ENCODE peak calls at places on chromosome 1, in ten cellular contexts. W is body of pancreas, H is heart left ventricle, K is uterus, U is stomach, V is A549, M is spleen, F is adrenal gland, X is ovary, E is transverse colon. R is an unnamed sample.

GRCh38 chr1:243409284-243409683 is 153.4 kb downstream of the SDCCAG8 start:
- DNase-seq in X (no peak), W (no peak), K (no peak), F (no peak), H (no peak), V (peak; percentile 22), M (no peak), E (no peak), U (no peak), R (no peak)

GRCh38 chr1:39141925-39142324 is 62.6 kb upstream of the MACF1 start:
- DNase-seq in W (no peak), U (no peak), M (no peak), X (no peak), E (no peak), V (no peak), K (no peak), F (no peak), H (no peak), R (no peak)

GRCh38 chr1:109910123-109910962 is at the start of gene CSF1:
- DNase-seq in H (peak; percentile 83), V (peak; percentile 78), U (peak; percentile 77), M (peak; percentile 88), F (peak; percentile 93), E (peak; percentile 74), W (peak; percentile 81), X (peak; percentile 92), K (peak; percentile 90), R (peak; percentile 69)

GRCh38 chr1:6351480-6352137 is 42.0 kb downstream of the ACOT7 start:
- DNase-seq in W (peak; percentile 72), M (no peak), U (peak; percentile 73), X (no peak), F (peak; percentile 82), E (peak; percentile 81), H (peak; percentile 58), K (no peak), V (no peak), R (peak; percentile 53)

GRCh38 chr1:38183094-38183493 is 136.5 kb upstream of the POU3F1 start:
- DNase-seq in H (no peak), U (no peak), E (no peak), W (no peak), M (no peak), K (no peak), F (no peak), X (no peak), V (no peak), R (no peak)

GRCh38 chr1:227069490-227069889 is 129.4 kb downstream of the COQ8A start:
- DNase-seq in X (no peak), E (no peak), W (no peak), U (no peak), V (no peak), F (no peak), H (no peak), M (no peak), K (no peak), R (no peak)

GRCh38 chr1:186957339-186957738 is 128.6 kb downstream of the PLA2G4A start:
- DNase-seq in F (no peak), V (no peak), U (no peak), E (no peak), H (no peak), W (no peak), K (no peak), X (no peak), M (no peak), R (no peak)

GRCh38 chr1:91744973-91745648 is 140.8 kb downstream of the TGFBR3 start:
- DNase-seq in U (no peak), W (peak; percentile 73), H (peak; percentile 58), K (peak; percentile 62), E (no peak), X (no peak), V (no peak), F (peak; percentile 65), M (no peak), R (peak; percentile 67)

GRCh38 chr1:2935184-2935583 is 86.1 kb upstream of the ACTRT2 start:
- DNase-seq in U (no peak), W (no peak), K (no peak), V (no peak), M (no peak), E (no peak), X (no peak), H (peak; percentile 19), F (no peak), R (no peak)

GRCh38 chr1:228781161-228781771 is 46.0 kb downstream of the RHOU start:
- DNase-seq in M (no peak), F (no peak), K (peak; percentile 38), W (no peak), H (no peak), E (no peak), X (no peak), U (no peak), V (no peak), R (no peak)

GRCh38 chr1:75964760-75965408 is 32.7 kb upstream of the ASB17 start:
- DNase-seq in V (peak; percentile 6), W (no peak), K (no peak), H (no peak), X (no peak), F (no peak), E (no peak), U (no peak), M (no peak), R (no peak)

GRCh38 chr1:90727917-90728655 is 11.0 kb upstream of the BARHL2 start:
- DNase-seq in F (no peak), X (no peak), E (no peak), M (no peak), W (no peak), U (no peak), V (no peak), K (no peak), H (no peak), R (no peak)

GRCh38 chr1:240199758-240200655 is 108.3 kb downstream of the FMN2 start:
- DNase-seq in W (no peak), M (no peak), U (no peak), H (no peak), X (no peak), F (peak; percentile 12), E (no peak), V (no peak), K (no peak), R (no peak)

GRCh38 chr1:229165327-229165726 is 105.6 kb upstream of the RAB4A start:
- DNase-seq in W (no peak), F (no peak), K (no peak), M (no peak), V (no peak), H (no peak), U (no peak), X (no peak), E (no peak), R (no peak)

GRCh38 chr1:23343246-23344110 is 606 bp downstream of the HNRNPR start:
- DNase-seq in K (peak; percentile 31), M (peak; percentile 89), U (peak; percentile 29), E (peak; percentile 28), F (peak; percentile 47), W (peak; percentile 22), H (no peak), X (no peak), V (peak; percentile 59), R (no peak)

DNA sequence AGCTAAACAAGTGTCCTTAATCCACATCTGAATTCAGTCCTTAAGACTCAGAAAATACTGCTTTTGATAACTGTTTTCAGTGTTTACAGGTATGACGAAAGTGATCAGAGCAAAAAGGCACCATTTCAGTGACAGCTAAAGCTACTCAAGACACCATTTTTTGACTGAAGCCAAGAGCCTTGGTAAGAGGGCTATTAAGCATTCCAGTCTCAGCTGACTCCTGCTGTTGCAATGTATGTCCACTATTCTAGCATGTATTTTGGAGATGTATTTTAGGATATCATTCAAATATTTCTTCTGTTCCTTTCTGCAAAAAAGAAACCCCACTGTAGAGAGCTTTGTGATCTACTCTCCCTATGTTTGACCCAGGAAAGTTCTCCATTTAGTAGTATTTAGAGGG is 4.2 kb downstream of the KMO start:
- DNase-seq in F (no peak), M (no peak), V (no peak), X (no peak), H (no peak), E (no peak), W (no peak), U (no peak), K (no peak), R (no peak)
- TF ChIP-seq POLR2A in F (no peak), M (no peak), V (no peak), X (no peak), H (no peak), E (no peak), W (no peak), U (no peak), K (no peak), R (no peak)

DNA sequence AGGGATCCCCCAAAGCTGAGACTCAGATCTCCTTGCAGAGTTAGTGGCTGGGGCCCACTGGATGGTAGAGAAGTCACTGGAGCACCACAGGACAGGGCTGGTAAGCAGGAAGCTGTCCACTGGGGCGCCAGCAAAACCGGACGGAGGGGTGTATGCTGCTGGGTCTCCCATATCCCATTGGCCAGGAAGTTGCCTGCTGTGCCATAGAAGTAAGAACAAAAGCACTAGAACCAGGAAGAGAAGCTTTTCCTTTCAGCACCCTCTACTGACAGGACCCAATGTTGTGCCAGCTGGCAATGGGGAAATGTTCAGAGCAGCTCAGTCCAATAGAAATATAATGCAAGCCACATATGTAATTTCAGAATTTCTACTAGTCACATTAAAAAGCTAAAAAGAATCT is 146.6 kb downstream of the SPATA46 start:
- DNase-seq in E (peak; percentile 22), K (no peak), M (no peak), U (peak; percentile 62), X (no peak), W (peak; percentile 62), H (peak; percentile 45), V (peak; percentile 9), F (peak; percentile 10), R (peak; percentile 39)
- TF ChIP-seq CTCF in E (no peak), K (no peak), M (no peak), U (no peak), X (no peak), W (peak; percentile 9), H (peak; percentile 47), V (no peak), F (no peak), R (peak; percentile 11)

GRCh38 chr1:172449012-172449584 is 5.2 kb upstream of the PIGC start:
- DNase-seq in H (no peak), K (no peak), W (peak; percentile 13), U (no peak), V (peak; percentile 85), M (no peak), X (no peak), E (no peak), F (no peak), R (no peak)
- H3K4me1 ChIP-seq in H (peaks cover 10% of the 10 kb centered on the region), K (no peaks in the 10 kb centered on the region), W (peaks cover 49% of the 10 kb centered on the region), U (peaks cover 9% of the 10 kb centered on the region), V (peaks cover 70% of the 10 kb centered on the region), M (peaks cover 8% of the 10 kb centered on the region), X (no peaks in the 10 kb centered on the region), E (peaks cover 27% of the 10 kb centered on the region), F (peaks cover 42% of the 10 kb centered on the region), R (no peaks in the 10 kb centered on the region)

DNA sequence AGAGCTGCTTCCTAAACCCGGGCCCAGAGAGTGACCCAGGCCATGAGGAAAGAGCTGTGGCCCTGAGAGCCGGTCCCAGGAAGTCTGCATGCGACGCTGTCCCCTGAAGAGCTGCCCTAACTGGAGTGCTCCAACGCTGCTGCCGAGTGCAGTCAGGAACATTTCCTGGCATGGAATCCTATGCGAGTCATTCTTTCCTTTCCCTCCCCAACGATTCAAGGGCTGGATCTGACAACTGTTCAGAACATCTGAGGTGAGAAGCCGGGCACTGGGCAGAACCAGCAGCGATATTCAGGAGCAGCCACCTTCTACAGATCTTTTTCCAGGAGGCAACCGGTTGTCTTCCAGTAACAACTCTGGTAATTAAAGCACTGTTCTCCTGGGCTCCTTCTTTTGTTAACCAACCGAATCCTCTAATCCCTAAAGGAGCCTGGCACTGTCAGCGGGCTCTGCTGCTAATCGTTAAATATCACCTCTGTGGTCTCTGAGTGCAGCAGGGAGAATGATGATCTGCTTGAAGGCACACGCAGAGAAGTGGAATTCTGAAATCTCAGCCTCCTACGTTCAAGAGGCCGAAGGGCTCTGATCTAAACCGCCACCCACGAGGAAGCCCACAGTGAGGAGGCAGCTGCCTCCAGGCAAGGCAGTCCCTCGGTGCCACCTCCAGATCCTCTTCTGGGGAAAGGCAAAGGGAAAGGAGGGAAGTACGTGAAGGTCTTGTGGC is 55.8 kb downstream of the SLC45A1 start:
- DNase-seq in V (no peak), U (peak; percentile 71), X (no peak), F (peak; percentile 92), W (peak; percentile 81), M (no peak), K (peak; percentile 86), H (peak; percentile 89), E (peak; percentile 57), R (peak; percentile 80)
- TF ChIP-seq POLR2A in V (no peak), U (no peak), X (no peak), F (peak; percentile 83), W (peak; percentile 46), M (no peak), K (no peak), H (no peak), E (no peak), R (no peak)